ENCODE peak calls at places on chromosomes 2 and 18, in eight cellular contexts. One of them, this sample, is unnamed.

GRCh38 chr2:226551522-226552250 is 247.9 kb downstream of the IRS1 start:
- DNase-seq in stimulated activated CD4-positive, alpha-beta T cell treated with anti-CD3 and anti-CD28 coated beads, Interleukin-15, amount 100 ng/mL, for 1 hour: no peak
- DNase-seq in HFF-Myc: no peak
- DNase-seq in activated CD4-positive, alpha-beta T cell treated with anti-CD3 and anti-CD28 coated beads, Interleukin-2, amount 50 U/mL, for 48 hours: no peak
- DNase-seq in H54: no peak
- DNase-seq in IMR-90: no peak
- DNase-seq in NCI-H2081: no peak
- DNase-seq in HCEC 1CT: no peak
- DNase-seq in this sample: no peak

GRCh38 chr2:235542728-235543125 is 48.9 kb downstream of the AGAP1 start:
- DNase-seq in HCEC 1CT: no peak
- DNase-seq in activated CD4-positive, alpha-beta T cell treated with anti-CD3 and anti-CD28 coated beads, Interleukin-2, amount 50 U/mL, for 48 hours: no peak
- DNase-seq in HFF-Myc: no peak
- DNase-seq in H54: no peak
- DNase-seq in IMR-90: no peak
- DNase-seq in NCI-H2081: peak; percentile 45
- DNase-seq in stimulated activated CD4-positive, alpha-beta T cell treated with anti-CD3 and anti-CD28 coated beads, Interleukin-15, amount 100 ng/mL, for 1 hour: no peak
- DNase-seq in this sample: no peak

GRCh38 chr2:70988726-70989648 is 5.7 kb downstream of the TEX261 start:
- DNase-seq in stimulated activated CD4-positive, alpha-beta T cell treated with anti-CD3 and anti-CD28 coated beads, Interleukin-15, amount 100 ng/mL, for 1 hour: no peak
- DNase-seq in H54: no peak
- DNase-seq in HFF-Myc: no peak
- DNase-seq in activated CD4-positive, alpha-beta T cell treated with anti-CD3 and anti-CD28 coated beads, Interleukin-2, amount 50 U/mL, for 48 hours: no peak
- DNase-seq in NCI-H2081: no peak
- DNase-seq in IMR-90: no peak
- DNase-seq in HCEC 1CT: no peak
- DNase-seq in this sample: no peak

GRCh38 chr2:44741507-44741906 is 200.0 kb upstream of the SIX3 start:
- DNase-seq in activated CD4-positive, alpha-beta T cell treated with anti-CD3 and anti-CD28 coated beads, Interleukin-2, amount 50 U/mL, for 48 hours: no peak
- DNase-seq in H54: no peak
- DNase-seq in HCEC 1CT: peak; percentile 19
- DNase-seq in HFF-Myc: no peak
- DNase-seq in NCI-H2081: no peak
- DNase-seq in IMR-90: no peak
- DNase-seq in stimulated activated CD4-positive, alpha-beta T cell treated with anti-CD3 and anti-CD28 coated beads, Interleukin-15, amount 100 ng/mL, for 1 hour: no peak
- DNase-seq in this sample: peak; percentile 6

GRCh38 chr2:214497489-214497888 is 86.6 kb downstream of the VWC2L start:
- DNase-seq in HCEC 1CT: peak; percentile 53
- DNase-seq in IMR-90: peak; percentile 77
- DNase-seq in HFF-Myc: no peak
- DNase-seq in H54: no peak
- DNase-seq in stimulated activated CD4-positive, alpha-beta T cell treated with anti-CD3 and anti-CD28 coated beads, Interleukin-15, amount 100 ng/mL, for 1 hour: no peak
- DNase-seq in NCI-H2081: no peak
- DNase-seq in activated CD4-positive, alpha-beta T cell treated with anti-CD3 and anti-CD28 coated beads, Interleukin-2, amount 50 U/mL, for 48 hours: no peak
- DNase-seq in this sample: no peak

GRCh38 chr2:238061310-238062202 is 755 bp downstream of the SCLY start:
- DNase-seq in HCEC 1CT: peak; percentile 36
- DNase-seq in activated CD4-positive, alpha-beta T cell treated with anti-CD3 and anti-CD28 coated beads, Interleukin-2, amount 50 U/mL, for 48 hours: peak; percentile 40
- DNase-seq in HFF-Myc: no peak
- DNase-seq in H54: peak; percentile 66
- DNase-seq in IMR-90: peak; percentile 33
- DNase-seq in NCI-H2081: peak; percentile 47
- DNase-seq in stimulated activated CD4-positive, alpha-beta T cell treated with anti-CD3 and anti-CD28 coated beads, Interleukin-15, amount 100 ng/mL, for 1 hour: no peak
- DNase-seq in this sample: peak; percentile 25

GRCh38 chr2:207073791-207074678 is 91.7 kb downstream of the KLF7 start:
- DNase-seq in IMR-90: peak; percentile 12
- DNase-seq in activated CD4-positive, alpha-beta T cell treated with anti-CD3 and anti-CD28 coated beads, Interleukin-2, amount 50 U/mL, for 48 hours: peak; percentile 42
- DNase-seq in HCEC 1CT: peak; percentile 25
- DNase-seq in NCI-H2081: peak; percentile 74
- DNase-seq in H54: no peak
- DNase-seq in stimulated activated CD4-positive, alpha-beta T cell treated with anti-CD3 and anti-CD28 coated beads, Interleukin-15, amount 100 ng/mL, for 1 hour: peak; percentile 9
- DNase-seq in HFF-Myc: no peak
- DNase-seq in this sample: no peak

GRCh38 chr2:55235724-55236538 is 3.4 kb downstream of the RPS27A start:
- DNase-seq in HCEC 1CT: no peak
- DNase-seq in H54: no peak
- DNase-seq in stimulated activated CD4-positive, alpha-beta T cell treated with anti-CD3 and anti-CD28 coated beads, Interleukin-15, amount 100 ng/mL, for 1 hour: no peak
- DNase-seq in HFF-Myc: no peak
- DNase-seq in activated CD4-positive, alpha-beta T cell treated with anti-CD3 and anti-CD28 coated beads, Interleukin-2, amount 50 U/mL, for 48 hours: no peak
- DNase-seq in IMR-90: no peak
- DNase-seq in NCI-H2081: no peak
- DNase-seq in this sample: no peak

GRCh38 chr2:71675296-71675695 is 221.9 kb downstream of the DYSF start:
- DNase-seq in HFF-Myc: no peak
- DNase-seq in IMR-90: no peak
- DNase-seq in HCEC 1CT: no peak
- DNase-seq in activated CD4-positive, alpha-beta T cell treated with anti-CD3 and anti-CD28 coated beads, Interleukin-2, amount 50 U/mL, for 48 hours: no peak
- DNase-seq in NCI-H2081: peak; percentile 14
- DNase-seq in H54: no peak
- DNase-seq in stimulated activated CD4-positive, alpha-beta T cell treated with anti-CD3 and anti-CD28 coated beads, Interleukin-15, amount 100 ng/mL, for 1 hour: no peak
- DNase-seq in this sample: no peak

GRCh38 chr2:88239781-88240180 is 69.6 kb downstream of the THNSL2 start:
- DNase-seq in H54: no peak
- DNase-seq in activated CD4-positive, alpha-beta T cell treated with anti-CD3 and anti-CD28 coated beads, Interleukin-2, amount 50 U/mL, for 48 hours: no peak
- DNase-seq in HCEC 1CT: no peak
- DNase-seq in IMR-90: no peak
- DNase-seq in HFF-Myc: no peak
- DNase-seq in stimulated activated CD4-positive, alpha-beta T cell treated with anti-CD3 and anti-CD28 coated beads, Interleukin-15, amount 100 ng/mL, for 1 hour: no peak
- DNase-seq in NCI-H2081: no peak
- DNase-seq in this sample: no peak

GRCh38 chr2:64934530-64934929 is 54.7 kb upstream of the SLC1A4 start:
- DNase-seq in H54: no peak
- DNase-seq in HCEC 1CT: no peak
- DNase-seq in IMR-90: no peak
- DNase-seq in NCI-H2081: no peak
- DNase-seq in activated CD4-positive, alpha-beta T cell treated with anti-CD3 and anti-CD28 coated beads, Interleukin-2, amount 50 U/mL, for 48 hours: no peak
- DNase-seq in HFF-Myc: no peak
- DNase-seq in stimulated activated CD4-positive, alpha-beta T cell treated with anti-CD3 and anti-CD28 coated beads, Interleukin-15, amount 100 ng/mL, for 1 hour: no peak
- DNase-seq in this sample: no peak

GRCh38 chr2:70957838-70958237 is 20.6 kb upstream of the ANKRD53 start:
- DNase-seq in HFF-Myc: no peak
- DNase-seq in HCEC 1CT: no peak
- DNase-seq in NCI-H2081: no peak
- DNase-seq in IMR-90: no peak
- DNase-seq in stimulated activated CD4-positive, alpha-beta T cell treated with anti-CD3 and anti-CD28 coated beads, Interleukin-15, amount 100 ng/mL, for 1 hour: no peak
- DNase-seq in activated CD4-positive, alpha-beta T cell treated with anti-CD3 and anti-CD28 coated beads, Interleukin-2, amount 50 U/mL, for 48 hours: no peak
- DNase-seq in H54: no peak
- DNase-seq in this sample: no peak

GRCh38 chr18:55136864-55137263 is 177.6 kb upstream of the CCDC68 start:
- DNase-seq in stimulated activated CD4-positive, alpha-beta T cell treated with anti-CD3 and anti-CD28 coated beads, Interleukin-15, amount 100 ng/mL, for 1 hour: no peak
- DNase-seq in NCI-H2081: no peak
- DNase-seq in HCEC 1CT: no peak
- DNase-seq in H54: peak; percentile 7
- DNase-seq in IMR-90: peak; percentile 70
- DNase-seq in HFF-Myc: no peak
- DNase-seq in activated CD4-positive, alpha-beta T cell treated with anti-CD3 and anti-CD28 coated beads, Interleukin-2, amount 50 U/mL, for 48 hours: no peak
- DNase-seq in this sample: peak; percentile 16

GRCh38 chr2:55843096-55843991 is 80.2 kb downstream of the EFEMP1 start:
- DNase-seq in HCEC 1CT: peak; percentile 98
- DNase-seq in IMR-90: peak; percentile 99
- DNase-seq in HFF-Myc: peak; percentile 98
- DNase-seq in NCI-H2081: peak; percentile 65
- DNase-seq in activated CD4-positive, alpha-beta T cell treated with anti-CD3 and anti-CD28 coated beads, Interleukin-2, amount 50 U/mL, for 48 hours: no peak
- DNase-seq in stimulated activated CD4-positive, alpha-beta T cell treated with anti-CD3 and anti-CD28 coated beads, Interleukin-15, amount 100 ng/mL, for 1 hour: no peak
- DNase-seq in H54: no peak
- DNase-seq in this sample: peak; percentile 83

GRCh38 chr18:5879479-5879882 is 15.8 kb downstream of the TMEM200C start:
- DNase-seq in stimulated activated CD4-positive, alpha-beta T cell treated with anti-CD3 and anti-CD28 coated beads, Interleukin-15, amount 100 ng/mL, for 1 hour: no peak
- DNase-seq in HCEC 1CT: peak; percentile 43
- DNase-seq in HFF-Myc: peak; percentile 4
- DNase-seq in activated CD4-positive, alpha-beta T cell treated with anti-CD3 and anti-CD28 coated beads, Interleukin-2, amount 50 U/mL, for 48 hours: no peak
- DNase-seq in NCI-H2081: peak; percentile 6
- DNase-seq in IMR-90: peak; percentile 65
- DNase-seq in H54: no peak
- DNase-seq in this sample: peak; percentile 31

GRCh38 chr18:37230762-37231161 is 334.8 kb downstream of the CELF4 start:
- DNase-seq in activated CD4-positive, alpha-beta T cell treated with anti-CD3 and anti-CD28 coated beads, Interleukin-2, amount 50 U/mL, for 48 hours: no peak
- DNase-seq in HFF-Myc: no peak
- DNase-seq in IMR-90: no peak
- DNase-seq in H54: no peak
- DNase-seq in HCEC 1CT: no peak
- DNase-seq in stimulated activated CD4-positive, alpha-beta T cell treated with anti-CD3 and anti-CD28 coated beads, Interleukin-15, amount 100 ng/mL, for 1 hour: no peak
- DNase-seq in NCI-H2081: no peak
- DNase-seq in this sample: no peak

GRCh38 chr2:164600763-164601162 is 20.5 kb downstream of the GRB14 start:
- DNase-seq in H54: no peak
- DNase-seq in NCI-H2081: no peak
- DNase-seq in activated CD4-positive, alpha-beta T cell treated with anti-CD3 and anti-CD28 coated beads, Interleukin-2, amount 50 U/mL, for 48 hours: no peak
- DNase-seq in HCEC 1CT: no peak
- DNase-seq in stimulated activated CD4-positive, alpha-beta T cell treated with anti-CD3 and anti-CD28 coated beads, Interleukin-15, amount 100 ng/mL, for 1 hour: no peak
- DNase-seq in IMR-90: no peak
- DNase-seq in HFF-Myc: no peak
- DNase-seq in this sample: no peak

GRCh38 chr18:50658601-50659000 is 98.7 kb downstream of the MAPK4 start:
- DNase-seq in HFF-Myc: no peak
- DNase-seq in IMR-90: no peak
- DNase-seq in NCI-H2081: no peak
- DNase-seq in activated CD4-positive, alpha-beta T cell treated with anti-CD3 and anti-CD28 coated beads, Interleukin-2, amount 50 U/mL, for 48 hours: no peak
- DNase-seq in HCEC 1CT: no peak
- DNase-seq in stimulated activated CD4-positive, alpha-beta T cell treated with anti-CD3 and anti-CD28 coated beads, Interleukin-15, amount 100 ng/mL, for 1 hour: no peak
- DNase-seq in H54: no peak
- DNase-seq in this sample: no peak

GRCh38 chr2:150125188-150125587 is 362.3 kb downstream of the RND3 start:
- DNase-seq in HCEC 1CT: no peak
- DNase-seq in HFF-Myc: no peak
- DNase-seq in stimulated activated CD4-positive, alpha-beta T cell treated with anti-CD3 and anti-CD28 coated beads, Interleukin-15, amount 100 ng/mL, for 1 hour: no peak
- DNase-seq in NCI-H2081: no peak
- DNase-seq in H54: no peak
- DNase-seq in activated CD4-positive, alpha-beta T cell treated with anti-CD3 and anti-CD28 coated beads, Interleukin-2, amount 50 U/mL, for 48 hours: no peak
- DNase-seq in IMR-90: no peak
- DNase-seq in this sample: no peak

GRCh38 chr2:42169869-42170465 is 814 bp downstream of the EML4 start:
- DNase-seq in HFF-Myc: no peak
- DNase-seq in NCI-H2081: no peak
- DNase-seq in H54: no peak
- DNase-seq in HCEC 1CT: no peak
- DNase-seq in activated CD4-positive, alpha-beta T cell treated with anti-CD3 and anti-CD28 coated beads, Interleukin-2, amount 50 U/mL, for 48 hours: peak; percentile 20
- DNase-seq in IMR-90: peak; percentile 15
- DNase-seq in stimulated activated CD4-positive, alpha-beta T cell treated with anti-CD3 and anti-CD28 coated beads, Interleukin-15, amount 100 ng/mL, for 1 hour: no peak
- DNase-seq in this sample: no peak

GRCh38 chr2:85682378-85682777 is 11.8 kb upstream of the GNLY start:
- DNase-seq in stimulated activated CD4-positive, alpha-beta T cell treated with anti-CD3 and anti-CD28 coated beads, Interleukin-15, amount 100 ng/mL, for 1 hour: no peak
- DNase-seq in NCI-H2081: no peak
- DNase-seq in IMR-90: peak; percentile 27
- DNase-seq in activated CD4-positive, alpha-beta T cell treated with anti-CD3 and anti-CD28 coated beads, Interleukin-2, amount 50 U/mL, for 48 hours: no peak
- DNase-seq in HFF-Myc: no peak
- DNase-seq in HCEC 1CT: no peak
- DNase-seq in H54: no peak
- DNase-seq in this sample: peak; percentile 26

GRCh38 chr2:50538137-50538536 is 493.8 kb downstream of the NRXN1 start:
- DNase-seq in activated CD4-positive, alpha-beta T cell treated with anti-CD3 and anti-CD28 coated beads, Interleukin-2, amount 50 U/mL, for 48 hours: no peak
- DNase-seq in NCI-H2081: no peak
- DNase-seq in stimulated activated CD4-positive, alpha-beta T cell treated with anti-CD3 and anti-CD28 coated beads, Interleukin-15, amount 100 ng/mL, for 1 hour: no peak
- DNase-seq in IMR-90: no peak
- DNase-seq in HCEC 1CT: no peak
- DNase-seq in H54: no peak
- DNase-seq in HFF-Myc: no peak
- DNase-seq in this sample: no peak

GRCh38 chr2:231745303-231746038 is 35.6 kb downstream of the PDE6D start:
- DNase-seq in HFF-Myc: no peak
- DNase-seq in activated CD4-positive, alpha-beta T cell treated with anti-CD3 and anti-CD28 coated beads, Interleukin-2, amount 50 U/mL, for 48 hours: no peak
- DNase-seq in H54: no peak
- DNase-seq in stimulated activated CD4-positive, alpha-beta T cell treated with anti-CD3 and anti-CD28 coated beads, Interleukin-15, amount 100 ng/mL, for 1 hour: no peak
- DNase-seq in NCI-H2081: no peak
- DNase-seq in HCEC 1CT: no peak
- DNase-seq in IMR-90: no peak
- DNase-seq in this sample: no peak

GRCh38 chr2:18299423-18300212 is 260.8 kb downstream of the RDH14 start:
- DNase-seq in activated CD4-positive, alpha-beta T cell treated with anti-CD3 and anti-CD28 coated beads, Interleukin-2, amount 50 U/mL, for 48 hours: no peak
- DNase-seq in HCEC 1CT: peak; percentile 60
- DNase-seq in HFF-Myc: no peak
- DNase-seq in NCI-H2081: no peak
- DNase-seq in H54: peak; percentile 1
- DNase-seq in stimulated activated CD4-positive, alpha-beta T cell treated with anti-CD3 and anti-CD28 coated beads, Interleukin-15, amount 100 ng/mL, for 1 hour: no peak
- DNase-seq in IMR-90: peak; percentile 96
- DNase-seq in this sample: peak; percentile 98

GRCh38 chr18:74996055-74996454 is 212.9 kb downstream of the PTGR3 start:
- DNase-seq in NCI-H2081: peak; percentile 70
- DNase-seq in IMR-90: no peak
- DNase-seq in activated CD4-positive, alpha-beta T cell treated with anti-CD3 and anti-CD28 coated beads, Interleukin-2, amount 50 U/mL, for 48 hours: no peak
- DNase-seq in H54: no peak
- DNase-seq in HCEC 1CT: no peak
- DNase-seq in HFF-Myc: no peak
- DNase-seq in stimulated activated CD4-positive, alpha-beta T cell treated with anti-CD3 and anti-CD28 coated beads, Interleukin-15, amount 100 ng/mL, for 1 hour: no peak
- DNase-seq in this sample: no peak

GRCh38 chr18:9753863-9754262 is 45.8 kb downstream of the RAB31 start:
- DNase-seq in stimulated activated CD4-positive, alpha-beta T cell treated with anti-CD3 and anti-CD28 coated beads, Interleukin-15, amount 100 ng/mL, for 1 hour: no peak
- DNase-seq in H54: no peak
- DNase-seq in IMR-90: no peak
- DNase-seq in NCI-H2081: no peak
- DNase-seq in HFF-Myc: no peak
- DNase-seq in activated CD4-positive, alpha-beta T cell treated with anti-CD3 and anti-CD28 coated beads, Interleukin-2, amount 50 U/mL, for 48 hours: no peak
- DNase-seq in HCEC 1CT: no peak
- DNase-seq in this sample: peak; percentile 87

GRCh38 chr2:12412898-12413305 is 303.8 kb upstream of the TRIB2 start:
- DNase-seq in H54: no peak
- DNase-seq in HFF-Myc: no peak
- DNase-seq in NCI-H2081: no peak
- DNase-seq in HCEC 1CT: no peak
- DNase-seq in activated CD4-positive, alpha-beta T cell treated with anti-CD3 and anti-CD28 coated beads, Interleukin-2, amount 50 U/mL, for 48 hours: peak; percentile 21
- DNase-seq in stimulated activated CD4-positive, alpha-beta T cell treated with anti-CD3 and anti-CD28 coated beads, Interleukin-15, amount 100 ng/mL, for 1 hour: no peak
- DNase-seq in IMR-90: peak; percentile 81
- DNase-seq in this sample: peak; percentile 94

GRCh38 chr2:44136186-44136585 is 32.5 kb upstream of the PPM1B start:
- DNase-seq in H54: peak; percentile 18
- DNase-seq in IMR-90: peak; percentile 83
- DNase-seq in HCEC 1CT: peak; percentile 69
- DNase-seq in HFF-Myc: no peak
- DNase-seq in NCI-H2081: no peak
- DNase-seq in stimulated activated CD4-positive, alpha-beta T cell treated with anti-CD3 and anti-CD28 coated beads, Interleukin-15, amount 100 ng/mL, for 1 hour: no peak
- DNase-seq in activated CD4-positive, alpha-beta T cell treated with anti-CD3 and anti-CD28 coated beads, Interleukin-2, amount 50 U/mL, for 48 hours: no peak
- DNase-seq in this sample: peak; percentile 52

GRCh38 chr2:223545830-223546229 is 56.3 kb downstream of the SCG2 start:
- DNase-seq in HFF-Myc: no peak
- DNase-seq in IMR-90: peak; percentile 46
- DNase-seq in stimulated activated CD4-positive, alpha-beta T cell treated with anti-CD3 and anti-CD28 coated beads, Interleukin-15, amount 100 ng/mL, for 1 hour: no peak
- DNase-seq in HCEC 1CT: peak; percentile 17
- DNase-seq in NCI-H2081: no peak
- DNase-seq in H54: no peak
- DNase-seq in activated CD4-positive, alpha-beta T cell treated with anti-CD3 and anti-CD28 coated beads, Interleukin-2, amount 50 U/mL, for 48 hours: no peak
- DNase-seq in this sample: no peak

GRCh38 chr2:195795879-195796278 is 138.9 kb downstream of the SLC39A10 start:
- DNase-seq in NCI-H2081: no peak
- DNase-seq in HCEC 1CT: no peak
- DNase-seq in H54: no peak
- DNase-seq in stimulated activated CD4-positive, alpha-beta T cell treated with anti-CD3 and anti-CD28 coated beads, Interleukin-15, amount 100 ng/mL, for 1 hour: no peak
- DNase-seq in IMR-90: no peak
- DNase-seq in activated CD4-positive, alpha-beta T cell treated with anti-CD3 and anti-CD28 coated beads, Interleukin-2, amount 50 U/mL, for 48 hours: no peak
- DNase-seq in HFF-Myc: no peak
- DNase-seq in this sample: no peak

GRCh38 chr2:218985325-218986091 is 524 bp upstream of the FEV start:
- DNase-seq in IMR-90: no peak
- DNase-seq in activated CD4-positive, alpha-beta T cell treated with anti-CD3 and anti-CD28 coated beads, Interleukin-2, amount 50 U/mL, for 48 hours: no peak
- DNase-seq in NCI-H2081: no peak
- DNase-seq in stimulated activated CD4-positive, alpha-beta T cell treated with anti-CD3 and anti-CD28 coated beads, Interleukin-15, amount 100 ng/mL, for 1 hour: no peak
- DNase-seq in H54: no peak
- DNase-seq in HFF-Myc: no peak
- DNase-seq in HCEC 1CT: no peak
- DNase-seq in this sample: no peak